ENCODE peak calls at places on chromosomes 7 and 10, in eight cellular contexts. D, U, G, V, C, Z, W and N are unnamed samples.

GRCh38 chr7:25619963-25620799 is 391.9 kb upstream of the NPVF start:
- DNase-seq in C (peak), U (peak), G (peak), V (no peak), D (no peak), W (no peak), Z (no peak), N (peak)

GRCh38 chr7:47239927-47240570 is 341.9 kb downstream of the TNS3 start:
- DNase-seq in D (no peak), W (no peak), V (no peak), Z (no peak), U (no peak), C (no peak), G (no peak), N (no peak)

GRCh38 chr10:44293306-44293778 is 91.6 kb downstream of the CXCL12 start:
- DNase-seq in Z (no peak), V (no peak), U (no peak), D (no peak), W (no peak), C (no peak), G (no peak), N (no peak)

GRCh38 chr10:84290235-84290634 is 38.2 kb upstream of the CCSER2 start:
- DNase-seq in V (no peak), D (no peak), W (no peak), C (no peak), G (no peak), Z (no peak), U (no peak), N (no peak)

GRCh38 chr7:26865094-26865388 is 651 bp upstream of the SKAP2 start:
- DNase-seq in Z (peak), D (no peak), V (no peak), G (peak), W (no peak), C (no peak), U (peak), N (no peak)

GRCh38 chr7:69738396-69738889 is 140.2 kb downstream of the AUTS2 start:
- DNase-seq in G (no peak), U (no peak), C (no peak), Z (no peak), D (no peak), W (no peak), V (no peak), N (no peak)

GRCh38 chr10:68732651-68733050 is 11.6 kb downstream of the CCAR1 start:
- DNase-seq in W (no peak), D (no peak), G (no peak), V (no peak), Z (no peak), U (peak), C (no peak), N (no peak)

GRCh38 chr7:122067077-122067476 is 77.0 kb downstream of the AASS start:
- DNase-seq in G (no peak), D (no peak), Z (no peak), V (no peak), W (no peak), U (no peak), C (no peak), N (no peak)

GRCh38 chr7:151745090-151745638 is 131.8 kb downstream of the PRKAG2 start:
- DNase-seq in W (peak), C (peak), U (peak), G (no peak), Z (peak), D (no peak), V (no peak), N (no peak)

GRCh38 chr10:1189166-1190051 is 133.2 kb downstream of the WDR37 start:
- DNase-seq in U (no peak), V (no peak), D (peak), C (no peak), W (no peak), Z (no peak), G (no peak), N (no peak)

GRCh38 chr7:74452748-74453320 is 872 bp upstream of the GTF2IRD1 start:
- DNase-seq in U (peak), G (peak), D (no peak), V (no peak), C (peak), W (no peak), Z (no peak), N (no peak)

GRCh38 chr7:137130751-137131158 is 212.8 kb downstream of the PTN start:
- DNase-seq in U (no peak), D (no peak), G (no peak), Z (no peak), C (no peak), W (peak), V (no peak), N (no peak)

GRCh38 chr7:156675721-156676120 is 35.1 kb downstream of the RNF32 start:
- DNase-seq in U (no peak), V (no peak), W (no peak), Z (no peak), G (no peak), C (no peak), D (no peak), N (no peak)

GRCh38 chr10:121332829-121333765 is 265.1 kb downstream of the FGFR2 start:
- DNase-seq in W (no peak), G (no peak), U (no peak), C (no peak), V (no peak), D (no peak), Z (no peak), N (no peak)

GRCh38 chr10:78224602-78225001 is 190.9 kb downstream of the RPS24 start:
- DNase-seq in V (no peak), U (no peak), G (no peak), W (peak), D (no peak), Z (no peak), C (no peak), N (no peak)

GRCh38 chr10:78223088-78223487 is 189.4 kb downstream of the RPS24 start:
- DNase-seq in U (no peak), D (no peak), C (no peak), Z (no peak), G (no peak), V (no peak), W (no peak), N (no peak)

GRCh38 chr10:78222096-78222790 is 188.6 kb downstream of the RPS24 start:
- DNase-seq in C (no peak), D (no peak), U (no peak), W (no peak), V (no peak), Z (no peak), G (no peak), N (no peak)

GRCh38 chr10:78218833-78219490 is 185.3 kb downstream of the RPS24 start:
- DNase-seq in C (no peak), D (no peak), Z (no peak), W (no peak), U (no peak), V (no peak), G (no peak), N (no peak)

DNA sequence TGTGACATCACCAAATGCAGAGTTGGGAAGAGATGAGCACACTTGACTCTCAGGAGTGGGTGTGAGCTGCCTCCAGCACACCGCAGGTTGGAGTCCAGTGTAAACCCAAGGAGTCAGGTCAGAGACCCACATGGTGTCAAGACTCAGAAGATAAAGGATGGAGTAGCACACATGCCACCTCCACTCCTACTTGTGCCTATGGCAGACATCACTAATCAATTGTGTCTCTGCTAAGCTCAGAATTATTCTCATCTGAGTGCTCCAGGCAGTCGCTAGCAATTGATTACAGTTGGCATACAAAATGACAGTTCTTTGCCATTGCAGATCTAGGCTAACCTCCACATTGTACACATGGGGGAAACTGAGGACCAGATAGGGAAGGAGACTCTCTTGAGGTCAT is 187.1 kb downstream of the RPS24 start:
- DNase-seq in C (no peak), Z (no peak), G (no peak), V (no peak), D (no peak), W (no peak), U (no peak), N (no peak)
- H3K27ac ChIP-seq in C (no peak), Z (no peak), G (no peak), V (no peak), D (no peak), W (no peak), U (no peak), N (no peak)

GRCh38 chr7:130994378-130995115 is 260.5 kb upstream of the KLF14 start:
- DNase-seq in C (no peak), Z (peak), U (peak), V (no peak), D (no peak), G (no peak), W (no peak), N (peak)
- H3K4me3 ChIP-seq in C (no peak), Z (no peak), U (no peak), V (peak), D (no peak), G (no peak), W (no peak), N (peak)

GRCh38 chr7:40003586-40003985 is 53.5 kb downstream of the CDK13 start:
- DNase-seq in U (no peak), G (no peak), Z (no peak), C (no peak), D (no peak), V (no peak), W (no peak), N (no peak)

GRCh38 chr7:40009301-40009700 is 59.2 kb downstream of the CDK13 start:
- DNase-seq in W (no peak), C (no peak), V (no peak), D (no peak), G (no peak), U (no peak), Z (no peak), N (no peak)

DNA sequence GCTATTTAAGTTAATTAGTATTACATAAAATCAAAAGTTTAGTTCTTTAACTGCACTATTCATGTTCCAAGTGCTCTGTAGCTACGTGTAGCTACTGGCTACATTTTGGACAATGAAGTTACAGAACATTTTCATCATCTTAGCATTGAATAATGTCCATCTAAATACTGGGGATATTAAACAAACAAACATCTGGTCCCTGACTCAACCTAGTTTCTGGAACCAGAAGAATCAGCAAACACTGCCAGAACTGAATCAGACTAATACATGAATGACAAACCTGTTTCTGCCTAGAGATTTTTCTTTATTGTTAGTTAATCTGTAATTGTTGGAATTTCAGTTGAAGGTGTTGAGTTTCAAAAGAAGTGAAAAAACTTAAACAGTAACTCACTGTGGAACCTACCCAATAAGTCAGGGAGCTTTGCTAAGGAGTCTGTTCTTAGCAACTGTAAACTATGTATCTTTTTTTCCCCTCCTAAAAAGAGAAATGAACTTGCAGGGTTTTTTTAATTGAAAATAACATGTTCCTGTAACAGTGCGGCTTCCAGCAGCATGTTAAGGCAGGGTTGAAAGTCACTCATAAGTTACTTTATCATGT is 58.3 kb downstream of the CDK13 start:
- DNase-seq in C (no peak), Z (no peak), D (no peak), W (peak), U (no peak), V (no peak), G (no peak), N (no peak)
- TF ChIP-seq CTCF in C (no peak), Z (no peak), D (no peak), W (no peak), U (no peak), V (no peak), G (no peak), N (no peak)

GRCh38 chr7:28479507-28479947 is 67.2 kb downstream of the CREB5 start:
- DNase-seq in Z (no peak), D (no peak), C (no peak), V (no peak), U (no peak), W (no peak), G (no peak), N (no peak)

GRCh38 chr7:28478661-28479060 is 66.3 kb downstream of the CREB5 start:
- DNase-seq in U (no peak), W (no peak), D (no peak), Z (no peak), C (no peak), G (no peak), V (no peak), N (no peak)

GRCh38 chr7:28483112-28483511 is 70.8 kb downstream of the CREB5 start:
- DNase-seq in U (no peak), D (no peak), Z (no peak), W (peak), G (no peak), C (no peak), V (no peak), N (no peak)

GRCh38 chr7:28481131-28481926 is 69.0 kb downstream of the CREB5 start:
- DNase-seq in W (peak), G (no peak), D (no peak), U (no peak), C (peak), V (no peak), Z (no peak), N (no peak)

DNA sequence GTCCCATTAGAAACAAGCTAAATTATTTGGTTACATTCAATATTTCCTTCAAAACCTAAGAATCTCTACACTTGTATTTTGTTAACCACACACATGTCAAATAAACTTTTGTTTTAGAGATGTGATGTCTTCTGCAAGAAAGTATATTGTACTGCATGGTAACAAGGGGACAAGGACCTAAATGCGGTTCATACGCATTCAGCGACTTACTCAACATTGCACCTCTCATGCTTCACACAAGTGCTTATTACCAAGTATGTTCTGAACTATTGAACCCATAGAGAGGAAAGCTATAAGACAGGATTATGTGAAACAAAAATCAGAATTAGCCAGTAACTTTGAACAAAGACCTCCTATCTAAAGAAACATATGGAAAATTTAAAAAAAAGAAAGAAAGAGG is 68.3 kb downstream of the CREB5 start:
- DNase-seq in D (no peak), G (no peak), Z (no peak), W (no peak), C (no peak), U (no peak), V (no peak), N (no peak)
- H3K27ac ChIP-seq in D (no peak), G (no peak), Z (no peak), W (peak), C (no peak), U (no peak), V (no peak), N (no peak)